ENCODE peak calls at places on chromosomes 12 and 14, in eight cellular contexts. X is A549; L is CD4-positive, alpha-beta T cell; S is lung; H is mesendoderm; M is stomach; G is effector memory CD4-positive, alpha-beta T cell; K is CD4-positive, CD25-positive, alpha-beta regulatory T cell. E is an unnamed sample.

GRCh38 chr12:124543052-124543590 is 24.3 kb downstream of the NCOR2 start:
- DNase-seq in X (peak), L (peak), S (no peak), H (peak), M (no peak), G (no peak), K (peak), E (no peak)

GRCh38 chr12:97476255-97476654 is 13.7 kb downstream of the RMST start:
- DNase-seq in X (no peak), L (no peak), S (no peak), H (peak), M (no peak), G (no peak), K (no peak), E (peak)

GRCh38 chr14:85535916-85536834 is 6.2 kb downstream of the FLRT2 start:
- DNase-seq in X (peak), L (no peak), S (no peak), H (peak), M (no peak), G (no peak), K (no peak), E (peak)

GRCh38 chr12:10213168-10214130 is 772 bp downstream of the GABARAPL1 start:
- DNase-seq in X (peak), L (peak), S (peak), H (peak), M (peak), G (peak), K (peak), E (peak)

GRCh38 chr14:68497016-68497415 is 295.9 kb downstream of the ZFP36L1 start:
- DNase-seq in X (no peak), L (no peak), S (no peak), H (no peak), M (no peak), G (no peak), K (no peak), E (no peak)

GRCh38 chr12:40829738-40830144 is 137.5 kb downstream of the CNTN1 start:
- DNase-seq in X (peak), L (no peak), S (no peak), H (no peak), M (no peak), G (no peak), K (no peak), E (no peak)

GRCh38 chr12:85280138-85280983 is at the start of gene ALX1:
- DNase-seq in X (peak), L (no peak), S (no peak), H (peak), M (no peak), G (no peak), K (no peak), E (peak)

GRCh38 chr14:96205994-96206392 is 1.4 kb downstream of the BDKRB2 start:
- DNase-seq in X (no peak), L (no peak), S (no peak), H (no peak), M (no peak), G (no peak), K (no peak), E (no peak)

GRCh38 chr12:109097435-109098141 is at the start of gene UNG:
- DNase-seq in X (peak), L (peak), S (peak), H (peak), M (peak), G (peak), K (peak), E (peak)

DNA sequence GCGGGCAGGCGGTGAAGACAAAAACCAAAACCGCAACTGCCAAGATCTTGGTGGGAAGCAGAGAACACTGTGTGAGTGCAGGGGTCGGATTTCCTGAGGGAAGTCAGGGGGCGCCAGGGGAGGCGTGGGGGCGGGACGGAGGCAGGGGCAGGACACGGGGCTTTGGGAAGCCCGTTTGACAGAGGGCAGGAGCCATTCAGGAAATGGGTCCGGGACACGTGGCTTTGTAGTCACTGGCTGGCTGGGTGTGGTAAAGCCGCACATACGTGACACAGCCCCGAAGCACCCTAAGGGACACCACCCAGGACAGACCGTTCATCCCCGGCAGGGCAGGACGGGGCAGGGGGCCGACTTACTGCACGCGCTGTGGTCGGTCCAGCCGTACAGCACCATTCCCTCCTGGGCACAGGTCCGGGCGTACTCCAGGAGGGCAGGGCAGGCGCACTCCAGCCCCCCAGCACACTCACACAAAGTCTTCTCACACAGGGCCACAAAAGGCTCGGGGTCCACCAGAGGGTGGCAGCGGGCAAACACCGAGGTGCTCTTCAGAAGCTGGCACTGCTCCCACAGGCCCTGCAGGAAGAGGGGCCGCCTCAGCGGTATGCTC is 49.4 kb downstream of the VWF start:
- DNase-seq in X (no peak), L (no peak), S (peak), H (no peak), M (peak), G (no peak), K (no peak), E (no peak)
- H3K27ac ChIP-seq in X (no peak), L (no peak), S (no peak), H (no peak), M (no peak), G (no peak), K (no peak), E (no peak)

GRCh38 chr14:70011098-70011497 is 131.9 kb downstream of the SMOC1 start:
- DNase-seq in X (no peak), L (no peak), S (no peak), H (no peak), M (no peak), G (no peak), K (no peak), E (no peak)
- H3K27ac ChIP-seq in X (peak), L (no peak), S (no peak), H (no peak), M (no peak), G (no peak), K (no peak), E (no peak)

DNA sequence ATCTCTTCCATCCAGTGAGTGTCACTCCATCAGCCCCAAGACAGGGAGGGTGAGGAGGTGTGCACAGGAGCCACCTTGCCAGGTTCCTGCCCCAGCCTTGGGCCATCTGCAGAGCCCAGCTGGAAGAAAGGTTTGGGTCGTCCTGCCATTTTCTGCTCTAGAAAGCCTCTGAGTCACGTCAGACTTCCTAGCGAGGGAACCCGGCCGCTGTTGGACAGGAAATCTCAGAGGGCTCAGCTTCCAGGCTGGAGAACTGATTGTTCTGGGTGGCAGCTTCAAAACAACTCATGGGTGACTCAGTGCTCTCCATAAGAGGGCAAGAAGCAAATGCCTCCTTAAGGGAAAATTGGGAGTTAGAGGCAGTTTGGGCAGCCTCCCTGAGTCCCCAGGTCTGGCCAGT is 16.6 kb downstream of the HIP1R start:
- DNase-seq in X (no peak), L (no peak), S (no peak), H (no peak), M (no peak), G (no peak), K (no peak), E (peak)
- H3K27ac ChIP-seq in X (no peak), L (no peak), S (peak), H (no peak), M (peak), G (no peak), K (no peak), E (peak)

DNA sequence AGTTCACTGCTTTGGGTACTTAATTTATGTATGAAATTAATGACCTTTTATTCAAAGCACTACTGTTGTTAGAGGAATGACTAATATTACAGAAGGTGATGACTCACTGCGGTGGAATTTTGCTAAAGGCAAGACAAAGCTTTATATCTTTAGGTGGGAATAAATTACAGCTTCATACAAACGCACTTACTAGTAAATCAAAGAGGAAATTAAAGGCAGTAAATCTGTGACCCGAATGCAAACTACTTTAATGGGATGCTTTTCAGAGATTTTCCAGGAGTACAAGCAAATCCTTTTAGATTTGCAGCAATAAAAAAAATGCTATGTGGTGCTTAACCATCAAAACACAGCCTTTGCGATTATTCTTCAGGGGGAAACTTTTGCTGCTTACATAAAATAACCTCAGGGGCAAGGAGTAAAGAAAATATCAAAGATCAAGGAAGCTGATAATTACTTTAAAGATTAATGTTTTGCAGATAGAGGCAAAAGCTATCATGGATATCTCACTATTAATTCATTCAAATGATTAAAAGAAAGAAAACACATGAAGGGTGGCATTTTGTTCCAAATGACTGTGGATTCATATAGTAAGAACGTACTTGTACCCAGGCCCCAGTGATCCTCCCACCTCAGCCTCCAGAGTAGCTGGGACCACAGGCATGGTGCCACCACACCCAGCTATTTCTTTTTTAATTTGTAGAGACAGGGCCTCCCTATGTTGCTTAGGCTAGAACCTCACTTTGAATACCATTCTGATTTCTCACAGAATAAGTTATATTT is 98.9 kb downstream of the DENND5B start:
- DNase-seq in X (peak), L (no peak), S (no peak), H (peak), M (no peak), G (no peak), K (no peak), E (no peak)
- H3K27ac ChIP-seq in X (peak), L (no peak), S (peak), H (no peak), M (no peak), G (no peak), K (no peak), E (no peak)